ENCODE peak calls at places on chromosomes 5 and 9, in five cellular contexts. One of them, this sample, is unnamed.

GRCh38 chr9:34203275-34204010 is 24.6 kb downstream of the UBAP1 start:
- DNase-seq in K562: no peak
- DNase-seq in HepG2: no peak
- DNase-seq in GM12878: no peak
- DNase-seq in GM12891: no peak
- DNase-seq in this sample: no peak

GRCh38 chr5:36935805-36936204 is 59.2 kb downstream of the NIPBL start:
- DNase-seq in HepG2: no peak
- DNase-seq in GM12878: no peak
- DNase-seq in GM12891: no peak
- DNase-seq in K562: no peak
- DNase-seq in this sample: no peak

GRCh38 chr5:170523129-170523497 is 19.3 kb downstream of the KCNIP1 start:
- DNase-seq in K562: no peak
- DNase-seq in GM12878: no peak
- DNase-seq in HepG2: no peak
- DNase-seq in GM12891: no peak
- DNase-seq in this sample: no peak

GRCh38 chr5:174504266-174504726 is 220.1 kb upstream of the MSX2 start:
- DNase-seq in HepG2: no peak
- DNase-seq in GM12891: no peak
- DNase-seq in GM12878: no peak
- DNase-seq in K562: no peak
- DNase-seq in this sample: no peak

GRCh38 chr9:107243757-107244156 is 39.3 kb upstream of the RAD23B start:
- DNase-seq in HepG2: peak; percentile 89
- DNase-seq in K562: no peak
- DNase-seq in GM12878: no peak
- DNase-seq in GM12891: no peak
- DNase-seq in this sample: no peak

GRCh38 chr5:151448038-151448985 is 909 bp downstream of the SLC36A1 start:
- DNase-seq in GM12878: no peak
- DNase-seq in HepG2: peak; percentile 27
- DNase-seq in GM12891: no peak
- DNase-seq in K562: no peak
- DNase-seq in this sample: no peak

GRCh38 chr9:76353280-76353679 is 40.9 kb downstream of the RFK start:
- DNase-seq in GM12891: no peak
- DNase-seq in K562: no peak
- DNase-seq in HepG2: no peak
- DNase-seq in GM12878: no peak
- DNase-seq in this sample: no peak

GRCh38 chr5:138065102-138065501 is 18.7 kb upstream of the WNT8A start:
- DNase-seq in HepG2: no peak
- DNase-seq in GM12878: no peak
- DNase-seq in GM12891: no peak
- DNase-seq in K562: no peak
- DNase-seq in this sample: no peak

GRCh38 chr9:1995084-1995483 is 20.1 kb upstream of the SMARCA2 start:
- DNase-seq in HepG2: no peak
- DNase-seq in K562: no peak
- DNase-seq in GM12891: no peak
- DNase-seq in GM12878: no peak
- DNase-seq in this sample: no peak

GRCh38 chr5:32233696-32234447 is 59.8 kb upstream of the GOLPH3 start:
- DNase-seq in GM12878: no peak
- DNase-seq in GM12891: no peak
- DNase-seq in K562: no peak
- DNase-seq in HepG2: peak; percentile 100
- DNase-seq in this sample: no peak

GRCh38 chr5:16983022-16983639 is 47.0 kb upstream of the MYO10 start:
- DNase-seq in HepG2: peak; percentile 68
- DNase-seq in K562: no peak
- DNase-seq in GM12891: no peak
- DNase-seq in GM12878: no peak
- DNase-seq in this sample: no peak

GRCh38 chr9:118609355-118610044 is 759.7 kb downstream of the BRINP1 start:
- DNase-seq in GM12878: no peak
- DNase-seq in GM12891: no peak
- DNase-seq in K562: no peak
- DNase-seq in HepG2: no peak
- DNase-seq in this sample: no peak

GRCh38 chr9:6759114-6759977 is 1.6 kb downstream of the KDM4C start:
- DNase-seq in GM12891: peak; percentile 30
- DNase-seq in HepG2: peak; percentile 32
- DNase-seq in GM12878: peak; percentile 62
- DNase-seq in K562: peak; percentile 16
- DNase-seq in this sample: no peak

GRCh38 chr5:107383414-107383813 is 287.3 kb downstream of the EFNA5 start:
- DNase-seq in GM12878: no peak
- DNase-seq in GM12891: no peak
- DNase-seq in K562: no peak
- DNase-seq in HepG2: no peak
- DNase-seq in this sample: no peak

GRCh38 chr5:93622240-93622885 is 39.3 kb downstream of the NR2F1 start:
- DNase-seq in GM12891: no peak
- DNase-seq in GM12878: no peak
- DNase-seq in K562: no peak
- DNase-seq in HepG2: peak; percentile 46
- DNase-seq in this sample: no peak

GRCh38 chr5:93584531-93585053 is 1.6 kb downstream of the NR2F1 start:
- DNase-seq in K562: no peak
- DNase-seq in GM12878: no peak
- DNase-seq in HepG2: no peak
- DNase-seq in GM12891: no peak
- DNase-seq in this sample: no peak

GRCh38 chr9:36987891-36988290 is 46.2 kb downstream of the PAX5 start:
- DNase-seq in HepG2: no peak
- DNase-seq in GM12891: no peak
- DNase-seq in GM12878: no peak
- DNase-seq in K562: no peak
- DNase-seq in this sample: no peak

GRCh38 chr5:9818340-9818845 is 188.2 kb upstream of the TAS2R1 start:
- DNase-seq in GM12878: no peak
- DNase-seq in GM12891: no peak
- DNase-seq in HepG2: no peak
- DNase-seq in K562: no peak
- DNase-seq in this sample: no peak

GRCh38 chr9:34254966-34255825 is 73.9 kb downstream of the KIF24 start:
- DNase-seq in HepG2: no peak
- DNase-seq in GM12891: no peak
- DNase-seq in K562: no peak
- DNase-seq in GM12878: no peak
- DNase-seq in this sample: no peak

GRCh38 chr9:85960688-85961093 is 19.7 kb downstream of the NAA35 start:
- DNase-seq in GM12878: no peak
- DNase-seq in GM12891: no peak
- DNase-seq in HepG2: no peak
- DNase-seq in K562: no peak
- DNase-seq in this sample: no peak

GRCh38 chr5:98940586-98940985 is 11.8 kb upstream of the CHD1 start:
- DNase-seq in K562: no peak
- DNase-seq in HepG2: no peak
- DNase-seq in GM12878: no peak
- DNase-seq in GM12891: no peak
- DNase-seq in this sample: no peak

GRCh38 chr5:124743534-124744169 is 2.8 kb downstream of the ZNF608 start:
- DNase-seq in K562: no peak
- DNase-seq in GM12878: no peak
- DNase-seq in HepG2: no peak
- DNase-seq in GM12891: no peak
- DNase-seq in this sample: no peak
- TF ChIP-seq POLR2A in K562: no peak
- TF ChIP-seq POLR2A in GM12878: peak; percentile 8
- TF ChIP-seq POLR2A in HepG2: no peak
- TF ChIP-seq POLR2A in GM12891: no peak
- TF ChIP-seq POLR2A in this sample: peak; percentile 5

GRCh38 chr5:7396169-7397004 is 449 bp downstream of the ADCY2 start:
- DNase-seq in HepG2: no peak
- DNase-seq in K562: no peak
- DNase-seq in GM12891: no peak
- DNase-seq in GM12878: no peak
- DNase-seq in this sample: no peak
- TF ChIP-seq TAF1 in HepG2: no peak
- TF ChIP-seq TAF1 in K562: no peak
- TF ChIP-seq TAF1 in GM12891: no peak
- TF ChIP-seq TAF1 in GM12878: no peak
- TF ChIP-seq TAF1 in this sample: no peak

DNA sequence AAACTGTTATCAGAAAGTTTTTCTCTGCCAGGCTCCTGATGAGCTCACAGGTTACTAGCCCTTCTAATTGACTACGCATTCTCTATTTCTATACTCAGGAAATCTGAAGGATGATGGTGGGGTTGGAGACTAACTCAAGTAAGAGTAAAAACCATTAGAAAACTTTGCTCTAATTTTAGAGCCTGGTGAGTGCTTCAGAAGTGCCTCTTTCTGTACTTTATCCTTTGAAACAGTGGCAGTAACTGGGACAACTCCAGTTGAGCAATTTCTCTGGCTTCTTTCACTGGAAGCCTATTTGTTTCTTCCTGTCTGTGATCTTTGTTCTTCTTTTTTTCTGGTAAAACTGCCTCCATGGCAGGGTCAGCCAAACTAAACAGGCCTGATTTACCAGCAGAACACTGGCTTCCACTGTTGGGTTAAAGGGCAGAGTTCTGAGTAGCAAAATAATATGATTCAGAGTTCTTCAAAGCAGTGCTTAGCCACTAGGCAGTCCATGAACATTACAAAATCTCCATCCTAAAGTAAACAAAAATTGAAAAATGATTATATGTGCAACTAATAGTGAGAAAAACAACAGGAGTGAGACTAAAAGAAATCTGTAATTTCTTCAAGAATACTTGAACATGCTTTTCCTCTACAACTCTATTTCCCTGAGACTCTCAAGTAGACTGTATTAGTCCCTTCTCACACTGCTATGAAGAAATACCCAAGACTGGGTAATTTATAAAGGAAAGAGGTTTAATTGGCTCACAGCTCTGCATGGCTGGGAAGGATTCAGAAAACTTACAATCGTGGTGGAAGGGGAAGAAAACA is 79.8 kb downstream of the MROH2B start:
- DNase-seq in HepG2: peak; percentile 94
- DNase-seq in GM12878: no peak
- DNase-seq in K562: no peak
- DNase-seq in GM12891: no peak
- DNase-seq in this sample: no peak
- TF ChIP-seq POLR2A in HepG2: no peak
- TF ChIP-seq POLR2A in GM12878: no peak
- TF ChIP-seq POLR2A in K562: no peak
- TF ChIP-seq POLR2A in GM12891: no peak
- TF ChIP-seq POLR2A in this sample: no peak

GRCh38 chr5:124193371-124193789 is 553.1 kb downstream of the ZNF608 start:
- DNase-seq in GM12878: no peak
- DNase-seq in K562: no peak
- DNase-seq in HepG2: no peak
- DNase-seq in GM12891: no peak
- DNase-seq in this sample: no peak
- TF ChIP-seq TAF1 in GM12878: no peak
- TF ChIP-seq TAF1 in K562: no peak
- TF ChIP-seq TAF1 in HepG2: no peak
- TF ChIP-seq TAF1 in GM12891: no peak
- TF ChIP-seq TAF1 in this sample: no peak

DNA sequence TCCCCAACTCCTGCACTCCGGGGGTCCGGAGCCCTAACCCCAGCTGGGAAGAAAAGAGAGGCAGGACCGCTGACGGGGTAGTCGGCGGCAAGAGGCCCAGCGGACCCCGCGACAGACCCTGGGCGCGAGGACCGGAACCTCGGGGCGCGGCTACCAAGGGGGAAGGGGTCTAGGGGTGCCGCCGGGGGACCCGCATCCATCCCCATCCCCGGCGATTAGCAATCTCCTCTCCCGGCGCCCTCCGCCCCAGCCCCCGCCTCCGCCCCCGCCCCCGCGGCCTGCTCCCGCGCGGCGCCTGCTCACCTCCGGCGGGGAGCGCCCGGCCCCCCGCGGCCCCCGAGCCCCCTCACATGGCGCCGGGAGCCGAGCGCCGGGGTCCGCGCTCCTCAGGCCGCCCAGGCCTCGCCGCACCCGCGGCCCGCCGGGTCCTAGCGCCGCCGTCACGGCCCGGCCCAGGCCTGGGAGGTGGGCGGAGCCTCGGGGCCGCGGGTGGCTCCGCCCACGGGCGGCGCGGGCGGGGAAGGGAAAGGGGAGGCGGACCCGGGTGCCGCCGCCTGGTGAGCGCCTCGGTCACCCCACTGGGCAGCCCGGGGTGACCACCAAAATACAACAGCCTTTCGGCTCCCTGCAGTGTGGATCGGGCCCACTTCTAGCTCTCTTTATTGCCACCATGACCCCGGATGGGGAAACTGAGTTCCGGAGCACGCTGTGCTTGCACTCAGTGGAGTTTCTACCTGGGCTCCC is at the start of gene ST6GALNAC6:
- DNase-seq in GM12878: no peak
- DNase-seq in GM12891: peak; percentile 94
- DNase-seq in HepG2: no peak
- DNase-seq in K562: peak; percentile 92
- DNase-seq in this sample: peak; percentile 93
- TF ChIP-seq POLR2A in GM12878: peak; percentile 55
- TF ChIP-seq POLR2A in GM12891: no peak
- TF ChIP-seq POLR2A in HepG2: no peak
- TF ChIP-seq POLR2A in K562: no peak
- TF ChIP-seq POLR2A in this sample: no peak

GRCh38 chr5:150104550-150104870 is 18.2 kb upstream of the CSF1R start:
- DNase-seq in GM12878: no peak
- DNase-seq in K562: no peak
- DNase-seq in HepG2: no peak
- DNase-seq in GM12891: no peak
- DNase-seq in this sample: no peak
- TF ChIP-seq TAF1 in GM12878: no peak
- TF ChIP-seq TAF1 in K562: no peak
- TF ChIP-seq TAF1 in HepG2: no peak
- TF ChIP-seq TAF1 in GM12891: no peak
- TF ChIP-seq TAF1 in this sample: no peak

DNA sequence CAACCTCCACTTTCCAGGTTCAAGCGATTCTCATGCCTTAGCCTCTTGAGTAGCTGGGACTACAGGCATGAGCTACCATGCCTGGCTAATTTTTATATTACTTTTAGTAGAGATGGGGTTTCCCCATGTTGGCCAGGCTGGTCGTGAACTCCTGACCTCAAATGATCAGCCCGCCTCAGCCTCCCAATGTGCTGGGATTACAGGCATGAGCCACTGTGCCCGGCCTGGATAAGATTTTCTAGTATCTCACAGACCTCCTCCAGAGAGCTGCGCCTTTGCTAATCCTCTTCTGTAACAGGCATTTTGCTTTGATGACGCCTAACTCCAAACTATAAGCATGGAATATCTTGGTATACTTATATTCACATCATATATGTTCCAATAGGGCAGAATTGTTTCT is 99.4 kb downstream of the FSTL4 start:
- DNase-seq in GM12878: no peak
- DNase-seq in HepG2: no peak
- DNase-seq in GM12891: no peak
- DNase-seq in K562: no peak
- DNase-seq in this sample: no peak
- TF ChIP-seq POLR2A in GM12878: no peak
- TF ChIP-seq POLR2A in HepG2: no peak
- TF ChIP-seq POLR2A in GM12891: no peak
- TF ChIP-seq POLR2A in K562: no peak
- TF ChIP-seq POLR2A in this sample: no peak